ENCODE peak calls at places on chromosome 7, in nine cellular contexts. P is stimulated activated CD4-positive, alpha-beta T cell treated with anti-CD3 and anti-CD28 coated beads, Interleukin-1b, Interleukin-23, amount 100 ng/mL, for 24 hours; F is skeletal muscle cell; A is choroid plexus epithelial cell; T is AG09319; R is OCI-LY7; H is cardiac muscle cell; N is GM18507; K is GOT3. C is an unnamed sample.

GRCh38 chr7:22831602-22832001 is 9.0 kb upstream of the TOMM7 start:
- DNase-seq in R (no peak), N (no peak), K (no peak), H (no peak), P (no peak), A (no peak), F (no peak), T (no peak), C (peak; percentile 49)

GRCh38 chr7:148941598-148942280 is 57.6 kb upstream of the EZH2 start:
- DNase-seq in H (peak; percentile 78), T (no peak), R (peak; percentile 70), A (peak; percentile 59), P (peak; percentile 28), K (peak; percentile 29), N (no peak), F (no peak), C (peak; percentile 92)

GRCh38 chr7:155490697-155491628 is 33.0 kb downstream of the EN2 start:
- DNase-seq in K (no peak), R (no peak), F (no peak), N (peak; percentile 68), H (no peak), P (no peak), A (no peak), T (no peak), C (no peak)

GRCh38 chr7:30330134-30331111 is 46.0 kb downstream of the ZNRF2 start:
- DNase-seq in H (no peak), T (no peak), A (no peak), R (peak; percentile 71), F (no peak), P (no peak), K (no peak), N (no peak), C (peak; percentile 63)

GRCh38 chr7:80253653-80254052 is 119.0 kb downstream of the GNAI1 start:
- DNase-seq in R (no peak), F (no peak), T (no peak), K (no peak), A (peak; percentile 53), N (no peak), P (no peak), H (no peak), C (no peak)

GRCh38 chr7:13032524-13032923 is 345.1 kb downstream of the ARL4A start:
- DNase-seq in R (no peak), A (peak; percentile 50), H (no peak), N (no peak), T (no peak), K (no peak), P (no peak), F (no peak), C (no peak)

GRCh38 chr7:123747089-123747488 is 1.7 kb downstream of the WASL start:
- DNase-seq in H (no peak), A (no peak), R (peak; percentile 11), N (no peak), P (no peak), T (no peak), K (no peak), F (no peak), C (no peak)

GRCh38 chr7:27110977-27111752 is 8.7 kb upstream of the HOXA2 start:
- DNase-seq in N (no peak), A (no peak), P (no peak), F (peak; percentile 62), H (no peak), R (no peak), K (no peak), T (no peak), C (no peak)

GRCh38 chr7:2403014-2403717 is at the start of gene CHST12:
- DNase-seq in N (peak; percentile 97), H (peak; percentile 96), A (peak; percentile 96), R (peak; percentile 96), P (peak; percentile 85), T (peak; percentile 87), F (peak; percentile 77), K (peak; percentile 93), C (peak; percentile 96)

GRCh38 chr7:27991006-27991528 is 189.5 kb downstream of the JAZF1 start:
- DNase-seq in R (no peak), T (no peak), A (no peak), H (no peak), N (no peak), P (no peak), K (no peak), F (no peak), C (no peak)

GRCh38 chr7:115754226-115754625 is 276.3 kb downstream of the TFEC start:
- DNase-seq in N (no peak), H (no peak), R (no peak), A (no peak), F (no peak), T (no peak), K (no peak), P (no peak), C (peak; percentile 31)

GRCh38 chr7:18590744-18591340 is 95.3 kb downstream of the HDAC9 start:
- DNase-seq in H (peak; percentile 24), T (peak; percentile 52), R (peak; percentile 43), K (no peak), P (no peak), N (no peak), F (peak; percentile 22), A (peak; percentile 87), C (peak; percentile 66)

GRCh38 chr7:94055963-94056362 is 51.8 kb upstream of the BET1 start:
- DNase-seq in P (no peak), H (no peak), F (no peak), N (no peak), R (no peak), K (no peak), T (no peak), A (no peak), C (no peak)

GRCh38 chr7:70542750-70543376 is 589.1 kb upstream of the GALNT17 start:
- DNase-seq in F (no peak), R (no peak), H (peak; percentile 31), K (no peak), A (no peak), T (no peak), P (no peak), N (no peak), C (no peak)

GRCh38 chr7:25261545-25262135 is 33.4 kb upstream of the NPVF start:
- DNase-seq in T (no peak), R (no peak), P (no peak), A (peak; percentile 3), F (no peak), N (no peak), H (no peak), K (no peak), C (no peak)

GRCh38 chr7:127447326-127447945 is 54.9 kb upstream of the ZNF800 start:
- DNase-seq in N (peak; percentile 15), F (peak; percentile 15), R (peak; percentile 82), A (peak; percentile 73), P (no peak), K (no peak), H (peak; percentile 10), T (peak; percentile 4), C (peak; percentile 78)

GRCh38 chr7:92851732-92852131 is 15.4 kb upstream of the CDK6 start:
- DNase-seq in R (no peak), F (no peak), T (no peak), P (no peak), N (no peak), A (no peak), K (no peak), H (no peak), C (no peak)

GRCh38 chr7:29170781-29171180 is 23.8 kb upstream of the CHN2 start:
- DNase-seq in A (no peak), K (no peak), T (no peak), R (no peak), P (no peak), N (no peak), F (no peak), H (no peak), C (no peak)

GRCh38 chr7:134854816-134855215 is 75.4 kb downstream of the CALD1 start:
- DNase-seq in R (peak; percentile 8), T (no peak), A (no peak), F (peak; percentile 44), K (no peak), H (no peak), N (no peak), P (no peak), C (no peak)

GRCh38 chr7:143382791-143383641 is 1.9 kb downstream of the ZYX start:
- DNase-seq in A (no peak), F (no peak), T (no peak), K (no peak), N (no peak), P (no peak), H (no peak), R (no peak), C (no peak)

GRCh38 chr7:30028749-30029635 is 780 bp downstream of the PLEKHA8 start:
- DNase-seq in F (no peak), K (no peak), H (peak; percentile 70), A (peak; percentile 36), R (peak; percentile 70), T (no peak), P (no peak), N (no peak), C (peak; percentile 62)

GRCh38 chr7:90250601-90251303 is 5.8 kb downstream of the CFAP69 start:
- DNase-seq in R (no peak), T (peak; percentile 60), K (no peak), N (no peak), H (no peak), P (no peak), A (peak; percentile 39), F (peak; percentile 41), C (no peak)

GRCh38 chr7:149562602-149563001 is 65.0 kb upstream of the ZNF746 start:
- DNase-seq in T (no peak), R (no peak), P (no peak), N (no peak), H (no peak), F (no peak), K (no peak), A (peak; percentile 79), C (no peak)

GRCh38 chr7:78301361-78301760 is 502.8 kb downstream of the PHTF2 start:
- DNase-seq in P (no peak), N (no peak), H (peak; percentile 2), A (peak; percentile 9), K (no peak), F (no peak), T (no peak), R (no peak), C (no peak)

GRCh38 chr7:49488573-49488972 is 284.9 kb upstream of the VWC2 start:
- DNase-seq in K (no peak), F (no peak), T (no peak), R (no peak), N (no peak), A (no peak), H (no peak), P (no peak), C (no peak)

GRCh38 chr7:149020483-149020882 is 7.8 kb downstream of the PDIA4 start:
- DNase-seq in A (no peak), T (no peak), R (no peak), N (no peak), P (no peak), K (no peak), F (no peak), H (no peak), C (no peak)

GRCh38 chr7:92058040-92058439 is 76.2 kb downstream of the CYP51A1 start:
- DNase-seq in H (no peak), K (no peak), T (no peak), N (no peak), F (no peak), R (peak; percentile 15), A (no peak), P (no peak), C (no peak)

GRCh38 chr7:99129001-99129400 is 14.9 kb downstream of the SMURF1 start:
- DNase-seq in F (no peak), T (no peak), H (no peak), A (no peak), R (no peak), K (no peak), N (no peak), P (no peak), C (no peak)

GRCh38 chr7:34130558-34131285 is 225.4 kb downstream of the BMPER start:
- DNase-seq in R (no peak), K (no peak), N (no peak), P (no peak), H (no peak), A (no peak), T (no peak), F (no peak), C (no peak)

GRCh38 chr7:133545613-133546012 is 292.7 kb downstream of the EXOC4 start:
- DNase-seq in T (no peak), K (no peak), R (no peak), H (no peak), P (no peak), F (peak; percentile 67), A (peak; percentile 86), N (no peak), C (peak; percentile 9)

GRCh38 chr7:5567810-5568209 is 144.2 kb upstream of the TNRC18 start:
- DNase-seq in H (no peak), P (no peak), A (no peak), F (no peak), K (no peak), R (peak; percentile 48), N (no peak), T (no peak), C (peak; percentile 73)

C was measured in SJCRH30.